ENCODE peak calls at places on chromosomes 13 and 19, in six cellular contexts. One of them, this sample, is unnamed.
A peak's percentile ranks its signal among the peaks of the same experiment; 100 is the strongest.

GRCh38 chr13:109787135-109787954 is 962 bp upstream of the IRS2 start:
- DNase-seq in left ventricle myocardium inferior: peak; percentile 40
- DNase-seq in cardiac fibroblast: peak; percentile 52
- DNase-seq in retinal pigment epithelial cell: no peak
- DNase-seq in pancreas: peak; percentile 34
- DNase-seq in cardiac muscle cell: peak; percentile 56
- DNase-seq in this sample: peak; percentile 52

GRCh38 chr19:47176627-47177090 is 46.0 kb downstream of the SAE1 start:
- DNase-seq in left ventricle myocardium inferior: no peak
- DNase-seq in cardiac fibroblast: peak; percentile 96
- DNase-seq in retinal pigment epithelial cell: no peak
- DNase-seq in pancreas: no peak
- DNase-seq in cardiac muscle cell: peak; percentile 90
- DNase-seq in this sample: no peak

GRCh38 chr13:97627566-97627965 is 193.6 kb downstream of the RAP2A start:
- DNase-seq in left ventricle myocardium inferior: peak; percentile 43
- DNase-seq in cardiac fibroblast: peak; percentile 82
- DNase-seq in retinal pigment epithelial cell: peak; percentile 66
- DNase-seq in pancreas: peak; percentile 22
- DNase-seq in cardiac muscle cell: peak; percentile 96
- DNase-seq in this sample: peak; percentile 26

GRCh38 chr19:3721131-3721899 is 13.1 kb downstream of the TJP3 start:
- DNase-seq in left ventricle myocardium inferior: peak; percentile 66
- DNase-seq in cardiac fibroblast: peak; percentile 83
- DNase-seq in retinal pigment epithelial cell: no peak
- DNase-seq in pancreas: peak; percentile 96
- DNase-seq in cardiac muscle cell: peak; percentile 90
- DNase-seq in this sample: peak; percentile 98

GRCh38 chr13:73334459-73334858 is 275.7 kb downstream of the KLF5 start:
- DNase-seq in left ventricle myocardium inferior: no peak
- DNase-seq in cardiac fibroblast: peak; percentile 31
- DNase-seq in retinal pigment epithelial cell: no peak
- DNase-seq in pancreas: no peak
- DNase-seq in cardiac muscle cell: peak; percentile 13
- DNase-seq in this sample: no peak

GRCh38 chr13:83881031-83881727 is 1.1 kb downstream of the SLITRK1 start:
- DNase-seq in left ventricle myocardium inferior: no peak
- DNase-seq in cardiac fibroblast: no peak
- DNase-seq in retinal pigment epithelial cell: no peak
- DNase-seq in pancreas: no peak
- DNase-seq in cardiac muscle cell: no peak
- DNase-seq in this sample: no peak

GRCh38 chr19:32691952-32692726 is 518 bp downstream of the NUDT19 start:
- DNase-seq in left ventricle myocardium inferior: peak; percentile 71
- DNase-seq in cardiac fibroblast: peak; percentile 75
- DNase-seq in retinal pigment epithelial cell: no peak
- DNase-seq in pancreas: peak; percentile 55
- DNase-seq in cardiac muscle cell: peak; percentile 82
- DNase-seq in this sample: peak; percentile 75

GRCh38 chr19:5330307-5330720 is 10.3 kb downstream of the PTPRS start:
- DNase-seq in left ventricle myocardium inferior: no peak
- DNase-seq in cardiac fibroblast: no peak
- DNase-seq in retinal pigment epithelial cell: no peak
- DNase-seq in pancreas: no peak
- DNase-seq in cardiac muscle cell: no peak
- DNase-seq in this sample: no peak

GRCh38 chr19:34645551-34645950 is 31.4 kb downstream of the SCGB2B2 start:
- DNase-seq in left ventricle myocardium inferior: no peak
- DNase-seq in cardiac fibroblast: no peak
- DNase-seq in retinal pigment epithelial cell: no peak
- DNase-seq in pancreas: no peak
- DNase-seq in cardiac muscle cell: no peak
- DNase-seq in this sample: no peak

GRCh38 chr13:32527151-32527550 is 11.4 kb downstream of the N4BP2L2 start:
- DNase-seq in left ventricle myocardium inferior: no peak
- DNase-seq in cardiac fibroblast: no peak
- DNase-seq in retinal pigment epithelial cell: no peak
- DNase-seq in pancreas: no peak
- DNase-seq in cardiac muscle cell: no peak
- DNase-seq in this sample: no peak

GRCh38 chr13:19586904-19587634 is 25.7 kb upstream of the TPTE2 start:
- DNase-seq in left ventricle myocardium inferior: no peak
- DNase-seq in cardiac fibroblast: peak; percentile 7
- DNase-seq in retinal pigment epithelial cell: no peak
- DNase-seq in pancreas: no peak
- DNase-seq in cardiac muscle cell: peak; percentile 33
- DNase-seq in this sample: peak; percentile 41

GRCh38 chr13:110726726-110727125 is 13.2 kb downstream of the ING1 start:
- DNase-seq in left ventricle myocardium inferior: no peak
- DNase-seq in cardiac fibroblast: no peak
- DNase-seq in retinal pigment epithelial cell: no peak
- DNase-seq in pancreas: no peak
- DNase-seq in cardiac muscle cell: no peak
- DNase-seq in this sample: no peak

GRCh38 chr13:33066329-33066728 is 50.1 kb downstream of the KL start:
- DNase-seq in left ventricle myocardium inferior: no peak
- DNase-seq in cardiac fibroblast: no peak
- DNase-seq in retinal pigment epithelial cell: no peak
- DNase-seq in pancreas: no peak
- DNase-seq in cardiac muscle cell: no peak
- DNase-seq in this sample: no peak

GRCh38 chr19:18045307-18046013 is 37.5 kb downstream of the ARRDC2 start:
- DNase-seq in left ventricle myocardium inferior: no peak
- DNase-seq in cardiac fibroblast: no peak
- DNase-seq in retinal pigment epithelial cell: no peak
- DNase-seq in pancreas: no peak
- DNase-seq in cardiac muscle cell: no peak
- DNase-seq in this sample: no peak

GRCh38 chr13:106038752-106039151 is 496.7 kb downstream of the EFNB2 start:
- DNase-seq in left ventricle myocardium inferior: no peak
- DNase-seq in cardiac fibroblast: peak; percentile 87
- DNase-seq in retinal pigment epithelial cell: peak; percentile 61
- DNase-seq in pancreas: no peak
- DNase-seq in cardiac muscle cell: peak; percentile 70
- DNase-seq in this sample: no peak

GRCh38 chr13:96898855-96899254 is 95.4 kb downstream of the OXGR1 start:
- DNase-seq in left ventricle myocardium inferior: no peak
- DNase-seq in cardiac fibroblast: no peak
- DNase-seq in retinal pigment epithelial cell: peak; percentile 52
- DNase-seq in pancreas: no peak
- DNase-seq in cardiac muscle cell: no peak
- DNase-seq in this sample: no peak

GRCh38 chr19:17973759-17974158 is 6.9 kb downstream of the KCNN1 start:
- DNase-seq in left ventricle myocardium inferior: no peak
- DNase-seq in cardiac fibroblast: no peak
- DNase-seq in retinal pigment epithelial cell: no peak
- DNase-seq in pancreas: no peak
- DNase-seq in cardiac muscle cell: no peak
- DNase-seq in this sample: no peak

GRCh38 chr13:29684441-29684840 is 89.0 kb upstream of the SLC7A1 start:
- DNase-seq in left ventricle myocardium inferior: no peak
- DNase-seq in cardiac fibroblast: peak; percentile 46
- DNase-seq in retinal pigment epithelial cell: no peak
- DNase-seq in pancreas: no peak
- DNase-seq in cardiac muscle cell: no peak
- DNase-seq in this sample: no peak

GRCh38 chr19:33290956-33291622 is 11.2 kb downstream of the CEBPA start:
- DNase-seq in left ventricle myocardium inferior: no peak
- DNase-seq in cardiac fibroblast: no peak
- DNase-seq in retinal pigment epithelial cell: no peak
- DNase-seq in pancreas: no peak
- DNase-seq in cardiac muscle cell: no peak
- DNase-seq in this sample: peak; percentile 80

GRCh38 chr19:10510301-10510802 is 6.9 kb downstream of the S1PR5 start:
- DNase-seq in left ventricle myocardium inferior: no peak
- DNase-seq in cardiac fibroblast: peak; percentile 41
- DNase-seq in retinal pigment epithelial cell: no peak
- DNase-seq in pancreas: no peak
- DNase-seq in cardiac muscle cell: no peak
- DNase-seq in this sample: peak; percentile 62

GRCh38 chr13:34793301-34793700 is 148.8 kb upstream of the NBEA start:
- DNase-seq in left ventricle myocardium inferior: no peak
- DNase-seq in cardiac fibroblast: no peak
- DNase-seq in retinal pigment epithelial cell: no peak
- DNase-seq in pancreas: no peak
- DNase-seq in cardiac muscle cell: no peak
- DNase-seq in this sample: no peak

GRCh38 chr19:45079063-45079910 is at the start of gene GEMIN7:
- DNase-seq in left ventricle myocardium inferior: peak; percentile 77
- DNase-seq in cardiac fibroblast: peak; percentile 70
- DNase-seq in retinal pigment epithelial cell: no peak
- DNase-seq in pancreas: peak; percentile 64
- DNase-seq in cardiac muscle cell: peak; percentile 82
- DNase-seq in this sample: peak; percentile 82

GRCh38 chr19:47607564-47608073 is 1.3 kb upstream of the BICRA start:
- DNase-seq in left ventricle myocardium inferior: no peak
- DNase-seq in cardiac fibroblast: no peak
- DNase-seq in retinal pigment epithelial cell: no peak
- DNase-seq in pancreas: no peak
- DNase-seq in cardiac muscle cell: no peak
- DNase-seq in this sample: no peak

GRCh38 chr13:26742691-26743358 is 17.8 kb downstream of the GPR12 start:
- DNase-seq in left ventricle myocardium inferior: no peak
- DNase-seq in cardiac fibroblast: no peak
- DNase-seq in retinal pigment epithelial cell: no peak
- DNase-seq in pancreas: no peak
- DNase-seq in cardiac muscle cell: no peak
- DNase-seq in this sample: no peak

GRCh38 chr19:47437500-47437899 is 18.2 kb upstream of the MEIS3 start:
- DNase-seq in left ventricle myocardium inferior: no peak
- DNase-seq in cardiac fibroblast: no peak
- DNase-seq in retinal pigment epithelial cell: no peak
- DNase-seq in pancreas: no peak
- DNase-seq in cardiac muscle cell: no peak
- DNase-seq in this sample: no peak

GRCh38 chr13:24150613-24151012 is 9.9 kb upstream of the SPATA13 start:
- DNase-seq in left ventricle myocardium inferior: no peak
- DNase-seq in cardiac fibroblast: no peak
- DNase-seq in retinal pigment epithelial cell: no peak
- DNase-seq in pancreas: no peak
- DNase-seq in cardiac muscle cell: no peak
- DNase-seq in this sample: no peak

GRCh38 chr13:24153347-24153746 is 7.2 kb upstream of the SPATA13 start:
- DNase-seq in left ventricle myocardium inferior: no peak
- DNase-seq in cardiac fibroblast: no peak
- DNase-seq in retinal pigment epithelial cell: no peak
- DNase-seq in pancreas: no peak
- DNase-seq in cardiac muscle cell: no peak
- DNase-seq in this sample: no peak

GRCh38 chr13:24151864-24152263 is 8.7 kb upstream of the SPATA13 start:
- DNase-seq in left ventricle myocardium inferior: no peak
- DNase-seq in cardiac fibroblast: no peak
- DNase-seq in retinal pigment epithelial cell: no peak
- DNase-seq in pancreas: no peak
- DNase-seq in cardiac muscle cell: no peak
- DNase-seq in this sample: no peak

GRCh38 chr13:24153979-24154378 is 6.5 kb upstream of the SPATA13 start:
- DNase-seq in left ventricle myocardium inferior: no peak
- DNase-seq in cardiac fibroblast: no peak
- DNase-seq in retinal pigment epithelial cell: no peak
- DNase-seq in pancreas: no peak
- DNase-seq in cardiac muscle cell: no peak
- DNase-seq in this sample: no peak

GRCh38 chr13:24152292-24153214 is 8.0 kb upstream of the SPATA13 start:
- DNase-seq in left ventricle myocardium inferior: no peak
- DNase-seq in cardiac fibroblast: no peak
- DNase-seq in retinal pigment epithelial cell: no peak
- DNase-seq in pancreas: no peak
- DNase-seq in cardiac muscle cell: no peak
- DNase-seq in this sample: no peak
- H3K4me3 ChIP-seq in left ventricle myocardium inferior: no peak overlapping the region
- H3K4me3 ChIP-seq in cardiac fibroblast: no peak overlapping the region
- H3K4me3 ChIP-seq in retinal pigment epithelial cell: no peak overlapping the region
- H3K4me3 ChIP-seq in pancreas: no peak overlapping the region
- H3K4me3 ChIP-seq in cardiac muscle cell: no peak overlapping the region
- H3K4me3 ChIP-seq in this sample: no peak overlapping the region

GRCh38 chr19:7995756-7996155 is 9.7 kb downstream of the ELAVL1 start:
- DNase-seq in left ventricle myocardium inferior: no peak
- DNase-seq in cardiac fibroblast: no peak
- DNase-seq in retinal pigment epithelial cell: no peak
- DNase-seq in pancreas: no peak
- DNase-seq in cardiac muscle cell: no peak
- DNase-seq in this sample: no peak

GRCh38 chr19:7999376-7999775 is 6.1 kb downstream of the ELAVL1 start:
- DNase-seq in left ventricle myocardium inferior: no peak
- DNase-seq in cardiac fibroblast: no peak
- DNase-seq in retinal pigment epithelial cell: no peak
- DNase-seq in pancreas: no peak
- DNase-seq in cardiac muscle cell: no peak
- DNase-seq in this sample: no peak

GRCh38 chr19:7994923-7995682 is 10.3 kb downstream of the ELAVL1 start:
- DNase-seq in left ventricle myocardium inferior: no peak
- DNase-seq in cardiac fibroblast: no peak
- DNase-seq in retinal pigment epithelial cell: no peak
- DNase-seq in pancreas: no peak
- DNase-seq in cardiac muscle cell: no peak
- DNase-seq in this sample: no peak

GRCh38 chr19:8000298-8001038 is 5.0 kb downstream of the ELAVL1 start:
- DNase-seq in left ventricle myocardium inferior: no peak
- DNase-seq in cardiac fibroblast: no peak
- DNase-seq in retinal pigment epithelial cell: no peak
- DNase-seq in pancreas: no peak
- DNase-seq in cardiac muscle cell: no peak
- DNase-seq in this sample: no peak

DNA sequence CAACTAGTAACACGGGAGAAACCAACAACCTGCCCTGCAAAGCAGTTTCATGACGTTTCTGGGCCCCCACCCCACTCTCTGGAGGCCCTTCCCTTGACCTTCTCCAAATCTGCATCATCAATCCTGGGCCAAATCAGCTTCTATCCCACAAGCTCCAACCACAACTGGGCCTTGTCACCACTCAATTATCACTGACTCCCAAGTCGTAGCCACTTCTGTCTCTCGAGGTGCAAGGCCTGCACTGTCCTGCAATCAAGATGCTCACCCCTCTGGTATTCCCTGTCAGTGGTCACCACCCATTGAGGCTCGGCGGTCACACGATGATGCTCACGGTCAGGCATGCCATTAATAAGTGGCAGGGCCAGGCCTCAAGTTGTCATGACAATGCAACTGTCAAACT is 7.4 kb downstream of the ELAVL1 start:
- DNase-seq in left ventricle myocardium inferior: no peak
- DNase-seq in cardiac fibroblast: no peak
- DNase-seq in retinal pigment epithelial cell: no peak
- DNase-seq in pancreas: no peak
- DNase-seq in cardiac muscle cell: no peak
- DNase-seq in this sample: no peak
- H3K4me3 ChIP-seq in left ventricle myocardium inferior: no peak overlapping the region
- H3K4me3 ChIP-seq in cardiac fibroblast: no peak overlapping the region
- H3K4me3 ChIP-seq in retinal pigment epithelial cell: no peak overlapping the region
- H3K4me3 ChIP-seq in pancreas: no peak overlapping the region
- H3K4me3 ChIP-seq in cardiac muscle cell: no peak overlapping the region
- H3K4me3 ChIP-seq in this sample: no peak overlapping the region

GRCh38 chr13:87677334-87678234 is 6.4 kb downstream of the SLITRK5 start:
- DNase-seq in left ventricle myocardium inferior: no peak
- DNase-seq in cardiac fibroblast: no peak
- DNase-seq in retinal pigment epithelial cell: no peak
- DNase-seq in pancreas: peak; percentile 16
- DNase-seq in cardiac muscle cell: no peak
- DNase-seq in this sample: no peak
- H3K4me3 ChIP-seq in left ventricle myocardium inferior: peak overlapping the region; percentile 64
- H3K4me3 ChIP-seq in cardiac fibroblast: peak overlapping the region; percentile 24
- H3K4me3 ChIP-seq in retinal pigment epithelial cell: peak overlapping the region; percentile 61
- H3K4me3 ChIP-seq in pancreas: peak overlapping the region; percentile 41
- H3K4me3 ChIP-seq in cardiac muscle cell: peak overlapping the region; percentile 34
- H3K4me3 ChIP-seq in this sample: no peak overlapping the region

GRCh38 chr19:13866463-13867046 is 10.4 kb upstream of the NANOS3 start:
- DNase-seq in left ventricle myocardium inferior: no peak
- DNase-seq in cardiac fibroblast: no peak
- DNase-seq in retinal pigment epithelial cell: no peak
- DNase-seq in pancreas: no peak
- DNase-seq in cardiac muscle cell: no peak
- DNase-seq in this sample: no peak
- H3K4me3 ChIP-seq in left ventricle myocardium inferior: peak overlapping the region; percentile 85
- H3K4me3 ChIP-seq in cardiac fibroblast: no peak overlapping the region
- H3K4me3 ChIP-seq in retinal pigment epithelial cell: peak overlapping the region; percentile 64
- H3K4me3 ChIP-seq in pancreas: peak overlapping the region; percentile 76
- H3K4me3 ChIP-seq in cardiac muscle cell: peak overlapping the region; percentile 96
- H3K4me3 ChIP-seq in this sample: peak overlapping the region; percentile 60

This sample was measured in Caco-2.